ENCODE peak calls at places on chromosomes 13 and 19, in five cellular contexts. N is heart left ventricle, A is heart right ventricle, H is psoas muscle, I is body of pancreas. E is an unnamed sample. For H3K36me3, the result is how much of the 10 kb centered on the place peaks cover.

GRCh38 chr19:29872224-29872731 is 60.5 kb downstream of the CCNE1 start:
- DNase-seq in N (no peak), A (no peak), H (no peak), I (no peak), E (no peak)

GRCh38 chr13:50389726-50390125 is 374.5 kb downstream of the KCNRG start:
- DNase-seq in N (no peak), A (no peak), H (no peak), I (no peak), E (no peak)

GRCh38 chr13:42946927-42947326 is 45.1 kb downstream of the EPSTI1 start:
- DNase-seq in N (no peak), A (no peak), H (no peak), I (no peak), E (no peak)

GRCh38 chr13:65856464-65856863 is 1373.7 kb downstream of the PCDH9 start:
- DNase-seq in N (no peak), A (no peak), H (no peak), I (no peak), E (no peak)

GRCh38 chr13:47858678-47859050 is 142.4 kb downstream of the SUCLA2 start:
- DNase-seq in N (no peak), A (no peak), H (no peak), I (no peak), E (no peak)

GRCh38 chr19:16247353-16248182 is 49.9 kb downstream of the AP1M1 start:
- DNase-seq in N (peak), A (peak), H (peak), I (peak), E (peak)

GRCh38 chr13:44629465-44630183 is 53.5 kb upstream of the TSC22D1 start:
- DNase-seq in N (no peak), A (no peak), H (no peak), I (no peak), E (no peak)

GRCh38 chr19:30733826-30734550 is 361.8 kb downstream of the ZNF536 start:
- DNase-seq in N (no peak), A (no peak), H (no peak), I (no peak), E (no peak)

GRCh38 chr13:42367836-42368235 is 95.9 kb downstream of the AKAP11 start:
- DNase-seq in N (no peak), A (no peak), H (no peak), I (no peak), E (no peak)

GRCh38 chr13:43061496-43062280 is 38.3 kb downstream of the DNAJC15 start:
- DNase-seq in N (no peak), A (no peak), H (no peak), I (no peak), E (no peak)

GRCh38 chr13:39501711-39502324 is 101.2 kb downstream of the LHFPL6 start:
- DNase-seq in N (no peak), A (peak), H (no peak), I (no peak), E (no peak)

GRCh38 chr13:63910406-63910957 is 2494.8 kb upstream of the PCDH20 start:
- DNase-seq in N (no peak), A (no peak), H (no peak), I (no peak), E (no peak)

GRCh38 chr19:8366961-8367326 is 3.0 kb downstream of the ANGPTL4 start:
- DNase-seq in N (no peak), A (no peak), H (no peak), I (no peak), E (no peak)

GRCh38 chr19:38971672-38972071 is 3.9 kb downstream of the FBXO17 start:
- DNase-seq in N (no peak), A (no peak), H (no peak), I (no peak), E (no peak)

GRCh38 chr13:52158629-52159158 is 703 bp downstream of the NEK3 start:
- DNase-seq in N (no peak), A (peak), H (peak), I (no peak), E (peak)

GRCh38 chr13:101520672-101521071 is 68.2 kb downstream of the ITGBL1 start:
- DNase-seq in N (no peak), A (no peak), H (no peak), I (no peak), E (no peak)

GRCh38 chr13:77853701-77854100 is 64.9 kb downstream of the EDNRB start:
- DNase-seq in N (no peak), A (no peak), H (no peak), I (no peak), E (no peak)

GRCh38 chr13:42211704-42212103 is 60.2 kb upstream of the AKAP11 start:
- DNase-seq in N (no peak), A (no peak), H (no peak), I (no peak), E (no peak)

DNA sequence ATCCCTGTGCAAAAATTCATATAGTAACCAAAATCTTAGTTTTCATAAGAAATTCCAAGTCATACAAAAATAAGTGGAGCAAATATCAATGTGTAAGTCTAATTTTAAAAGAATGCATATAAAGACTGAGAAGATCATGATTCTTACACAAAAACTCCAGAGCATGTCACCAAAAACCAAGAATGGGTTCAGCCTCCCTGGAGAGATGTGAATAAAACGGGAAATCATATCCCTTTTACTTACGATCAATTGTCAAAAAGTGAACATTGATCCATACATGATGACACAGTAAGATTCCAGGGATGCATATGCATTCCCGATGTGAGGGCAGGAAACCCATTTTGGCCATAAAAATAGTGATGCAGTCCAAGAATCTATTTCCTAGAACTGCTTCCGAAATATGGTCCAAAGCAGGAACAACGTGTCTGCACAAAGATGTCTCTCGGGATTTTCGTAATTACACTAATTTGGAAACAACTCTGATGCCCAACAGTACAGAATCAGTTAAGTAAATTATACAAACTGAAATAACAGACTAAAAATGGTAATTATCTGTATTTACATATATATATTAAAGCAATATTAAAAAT is 123.6 kb downstream of the STK24 start:
- DNase-seq in N (no peak), A (no peak), H (no peak), I (no peak), E (no peak)
- H3K36me3 ChIP-seq in N (half or more), A (half or more), H (under half), I (under half), E (half or more)

GRCh38 chr13:108733141-108733540 is 103.7 kb downstream of the MYO16 start:
- DNase-seq in N (no peak), A (no peak), H (no peak), I (no peak), E (no peak)

DNA sequence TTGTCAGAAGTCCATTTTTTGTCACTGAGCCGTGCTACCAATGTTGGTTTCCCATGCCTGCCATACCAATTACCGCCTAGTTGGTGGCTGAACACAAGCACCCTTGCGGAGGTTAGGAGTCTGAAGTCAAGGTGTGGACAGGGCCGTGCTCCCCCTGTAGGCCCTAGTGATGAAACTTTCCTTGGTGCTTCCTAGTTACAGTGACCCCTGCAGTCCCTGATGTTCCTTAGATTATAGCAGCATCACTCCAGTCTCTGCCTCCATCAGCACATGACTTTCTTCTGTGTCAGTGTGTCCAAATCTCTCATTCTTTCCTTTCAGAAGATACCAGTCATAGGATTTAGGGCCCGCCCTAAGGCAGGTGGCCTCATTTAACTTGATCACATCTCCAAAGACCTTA is 99.0 kb downstream of the MYO16 start:
- DNase-seq in N (no peak), A (no peak), H (no peak), I (no peak), E (no peak)
- TF ChIP-seq CTCF in N (no peak), A (no peak), H (no peak), I (no peak), E (no peak)

DNA sequence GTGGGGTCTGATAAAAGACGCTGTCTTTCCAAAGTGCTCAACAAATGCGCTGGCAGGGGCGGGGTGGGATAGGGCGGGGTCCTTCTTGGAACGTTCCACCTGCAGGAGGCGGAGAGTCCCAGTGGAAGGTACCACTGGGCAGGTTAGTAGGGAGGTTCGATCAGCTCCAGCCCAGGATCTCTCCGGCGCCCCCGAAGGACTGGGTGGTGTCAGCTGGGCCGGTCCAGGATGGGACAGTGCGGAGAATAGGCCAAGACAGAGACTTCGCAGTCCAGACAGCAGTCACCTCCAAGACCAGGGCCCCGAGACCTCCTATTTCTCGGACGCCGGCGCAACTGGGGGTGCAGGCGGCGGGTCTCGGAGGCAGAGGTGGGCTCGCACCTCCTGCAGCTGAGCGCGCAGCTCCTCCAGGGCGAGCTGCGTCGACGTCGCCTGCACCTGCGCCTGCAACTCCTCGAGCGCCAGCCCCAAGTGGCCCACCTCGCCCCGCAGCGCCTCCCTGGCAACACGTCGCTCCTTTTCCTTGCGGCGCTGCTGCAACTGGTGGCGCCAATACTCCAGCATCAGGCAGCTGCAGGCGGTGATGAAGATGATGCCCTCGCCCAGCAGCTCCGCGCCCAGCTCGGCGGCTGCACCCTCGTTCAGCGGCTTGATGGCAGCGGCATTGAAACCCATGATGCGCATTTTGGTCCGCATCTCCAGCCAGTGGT is 21.6 kb downstream of the VASP start:
- DNase-seq in N (no peak), A (no peak), H (peak), I (peak), E (peak)
- H3K36me3 ChIP-seq in N (under half), A (under half), H (under half), I (under half), E (under half)

GRCh38 chr19:46860846-46861690 is at the start of gene ARHGAP35:
- DNase-seq in N (no peak), A (no peak), H (peak), I (peak), E (peak)

GRCh38 chr19:46859637-46860124 is 1.1 kb upstream of the ARHGAP35 start:
- DNase-seq in N (peak), A (peak), H (peak), I (peak), E (peak)

GRCh38 chr19:46852830-46853229 is 2.2 kb upstream of the AP2S1 start:
- DNase-seq in N (no peak), A (no peak), H (no peak), I (no peak), E (no peak)

GRCh38 chr19:46860125-46860845 is 512 bp upstream of the ARHGAP35 start:
- DNase-seq in N (peak), A (peak), H (peak), I (peak), E (peak)

GRCh38 chr19:46856062-46857022 is 4.5 kb upstream of the ARHGAP35 start:
- DNase-seq in N (peak), A (peak), H (peak), I (peak), E (peak)
- TF ChIP-seq CTCF in N (peak), A (peak), H (peak), I (peak), E (peak)

GRCh38 chr19:2244486-2244885 is 4.6 kb upstream of the AMH start:
- DNase-seq in N (no peak), A (no peak), H (no peak), I (no peak), E (no peak)
- H3K36me3 ChIP-seq in N (under half), A (half or more), H (under half), I (under half), E (half or more)

DNA sequence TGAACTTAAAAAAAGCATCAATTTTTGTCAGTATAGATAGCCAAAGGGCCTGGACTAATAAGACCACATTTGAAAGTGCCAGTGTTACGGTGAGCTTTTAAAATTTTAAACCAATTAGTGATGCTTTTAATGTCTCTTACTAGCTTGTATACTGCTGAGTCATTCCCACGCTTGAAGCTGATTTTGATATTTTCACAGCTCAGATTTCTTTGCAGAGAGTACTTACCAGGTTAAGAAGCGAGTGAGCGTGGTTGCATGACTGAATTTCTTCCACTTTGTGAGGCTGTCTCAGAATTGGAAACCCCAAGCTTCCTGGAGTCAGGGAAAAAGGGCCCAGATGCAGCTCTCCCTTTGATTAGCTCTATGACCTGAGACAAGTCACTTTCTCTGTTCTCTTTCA is 74.5 kb upstream of the NBEA start:
- DNase-seq in N (no peak), A (no peak), H (no peak), I (no peak), E (no peak)
- TF ChIP-seq CTCF in N (no peak), A (no peak), H (no peak), I (no peak), E (no peak)

DNA sequence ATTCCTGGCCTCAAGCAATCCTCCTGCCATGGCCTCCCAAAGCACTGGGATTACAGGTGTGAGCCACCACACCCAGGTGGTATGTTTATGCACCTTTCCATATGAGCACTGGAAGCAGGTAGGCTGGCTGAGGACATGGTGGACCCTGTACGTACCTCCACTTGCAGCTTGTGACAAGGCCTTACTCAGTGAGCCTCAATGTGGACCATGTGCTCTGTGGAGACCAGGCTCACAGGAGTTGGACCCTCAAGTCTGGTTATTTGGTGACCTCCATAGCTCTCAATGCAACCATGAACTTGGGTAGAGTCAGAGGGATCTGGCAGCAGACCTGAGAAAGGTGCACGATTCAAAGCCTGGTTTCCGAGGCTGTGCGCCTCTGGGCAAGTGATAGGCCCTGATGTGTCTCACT is 5.5 kb downstream of the ACP4 start:
- DNase-seq in N (no peak), A (no peak), H (no peak), I (no peak), E (no peak)
- H3K36me3 ChIP-seq in N (under half), A (under half), H (under half), I (under half), E (under half)

GRCh38 chr13:40518481-40518882 is 148.0 kb downstream of the FOXO1 start:
- DNase-seq in N (no peak), A (no peak), H (no peak), I (peak), E (no peak)

GRCh38 chr13:40515702-40516101 is 150.7 kb downstream of the FOXO1 start:
- DNase-seq in N (no peak), A (no peak), H (no peak), I (no peak), E (no peak)

GRCh38 chr13:40517486-40518311 is 148.7 kb downstream of the FOXO1 start:
- DNase-seq in N (no peak), A (no peak), H (no peak), I (no peak), E (no peak)

GRCh38 chr13:40519637-40520036 is 146.8 kb downstream of the FOXO1 start:
- DNase-seq in N (no peak), A (no peak), H (peak), I (peak), E (no peak)

DNA sequence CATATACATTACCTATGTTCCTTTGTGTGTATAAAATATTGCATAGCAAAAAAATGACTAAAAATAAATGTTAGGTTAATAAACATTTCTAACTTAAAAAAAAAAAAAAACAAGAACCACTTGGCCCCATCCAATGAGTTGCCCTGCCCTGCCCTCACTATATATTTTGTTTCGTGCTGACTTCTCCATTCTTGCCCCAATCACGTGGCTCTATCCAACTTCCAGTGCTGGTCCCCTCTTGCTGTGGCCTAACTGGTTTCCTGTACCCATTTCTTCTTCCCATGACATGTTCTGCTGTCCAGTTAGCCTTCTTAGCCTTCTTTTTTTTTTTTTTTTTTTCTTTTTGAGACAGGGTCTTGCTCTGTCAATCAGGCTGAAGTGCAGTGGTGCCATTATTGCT is 151.6 kb downstream of the FOXO1 start:
- DNase-seq in N (no peak), A (no peak), H (no peak), I (no peak), E (no peak)
- TF ChIP-seq CTCF in N (no peak), A (no peak), H (no peak), I (no peak), E (no peak)

GRCh38 chr13:98393873-98394272 is 183.0 kb downstream of the STK24 start:
- DNase-seq in N (no peak), A (no peak), H (peak), I (no peak), E (no peak)
- H3K36me3 ChIP-seq in N (under half), A (half or more), H (under half), I (under half), E (half or more)

DNA sequence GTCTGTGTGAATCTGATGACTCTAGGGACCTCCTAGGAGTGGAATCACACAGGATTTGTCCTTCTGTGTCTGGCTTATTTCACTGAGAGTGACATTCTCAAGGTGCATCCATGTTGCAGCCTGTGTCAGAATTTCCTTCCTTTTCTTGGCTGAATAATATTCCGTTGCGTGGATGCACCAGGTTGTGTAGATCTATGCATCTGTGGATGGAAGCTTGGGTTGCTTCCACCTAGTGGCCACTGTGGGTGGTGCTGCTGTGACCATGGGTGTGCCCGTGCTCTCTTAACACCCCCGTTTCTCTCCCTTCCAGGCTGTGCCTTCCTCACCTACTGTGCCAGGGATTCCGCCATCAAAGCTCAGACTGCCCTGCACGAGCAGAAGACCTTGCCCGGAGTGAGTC is 26.2 kb downstream of the CELF5 start:
- DNase-seq in N (no peak), A (no peak), H (no peak), I (peak), E (no peak)
- TF ChIP-seq CTCF in N (peak), A (peak), H (peak), I (peak), E (peak)